ENCODE peak calls at places on chromosomes 5 and 9, in ten cellular contexts. Y is stomach, S is cardiac muscle cell, E is brain microvascular endothelial cell, V is NB4, I is tibial nerve, T is astrocyte, N is sigmoid colon, B is AG04449, L is mammary epithelial cell. W is an unnamed sample.

GRCh38 chr5:137470111-137470920 is 28.8 kb downstream of the SPOCK1 start:
- DNase-seq in N (peak), S (no peak), T (peak), L (peak), I (no peak), V (no peak), Y (no peak), E (peak), B (peak), W (peak)

GRCh38 chr9:119963258-119963797 is 594.1 kb upstream of the BRINP1 start:
- DNase-seq in B (peak), I (no peak), T (peak), V (no peak), N (no peak), Y (no peak), L (peak), S (no peak), E (peak), W (peak)

GRCh38 chr9:27865031-27865438 is 291.8 kb upstream of the C9orf72 start:
- DNase-seq in V (no peak), N (no peak), T (peak), E (peak), S (no peak), L (peak), B (no peak), I (no peak), Y (no peak), W (no peak)

GRCh38 chr9:104075801-104076753 is 18.0 kb upstream of the SMC2 start:
- DNase-seq in B (peak), I (no peak), Y (no peak), E (peak), L (peak), V (peak), N (no peak), S (no peak), T (peak), W (peak)

GRCh38 chr9:93090091-93090655 is 5.8 kb upstream of the CARD19 start:
- DNase-seq in I (no peak), V (no peak), Y (no peak), N (peak), T (no peak), B (no peak), L (no peak), E (no peak), S (no peak), W (no peak)

GRCh38 chr5:116574682-116575634 is at the start of gene SEMA6A:
- DNase-seq in S (peak), T (peak), V (peak), I (peak), Y (peak), N (peak), B (peak), E (peak), L (peak), W (peak)

GRCh38 chr5:109844148-109844547 is 154.4 kb downstream of the MAN2A1 start:
- DNase-seq in B (no peak), I (no peak), N (no peak), V (no peak), T (no peak), E (no peak), Y (no peak), L (no peak), S (no peak), W (no peak)

GRCh38 chr5:59342181-59342580 is 551.3 kb downstream of the PDE4D start:
- DNase-seq in N (no peak), I (no peak), E (peak), V (no peak), B (no peak), T (peak), S (no peak), Y (no peak), L (no peak), W (no peak)

GRCh38 chr5:131193106-131193505 is 22.4 kb downstream of the LYRM7 start:
- DNase-seq in B (no peak), N (no peak), E (peak), Y (no peak), S (peak), I (no peak), T (peak), V (no peak), L (peak), W (no peak)

GRCh38 chr5:4941957-4942830 is 197.9 kb upstream of the ADAMTS16 start:
- DNase-seq in V (peak), L (no peak), T (no peak), N (no peak), S (peak), I (no peak), Y (no peak), B (no peak), E (no peak), W (no peak)

GRCh38 chr9:4116091-4116581 is 183.7 kb downstream of the GLIS3 start:
- DNase-seq in N (no peak), Y (no peak), L (no peak), S (no peak), B (no peak), T (peak), V (no peak), E (no peak), I (no peak), W (no peak)

GRCh38 chr9:27462434-27462833 is 61.7 kb upstream of the IFNK start:
- DNase-seq in Y (no peak), S (no peak), T (no peak), B (no peak), E (no peak), I (no peak), V (no peak), L (no peak), N (no peak), W (no peak)

GRCh38 chr5:60568646-60569045 is 131.3 kb downstream of the DEPDC1B start:
- DNase-seq in L (no peak), N (no peak), V (no peak), B (no peak), T (no peak), E (no peak), I (no peak), S (no peak), Y (no peak), W (no peak)

GRCh38 chr5:961002-961710 is 47.4 kb upstream of the NKD2 start:
- DNase-seq in S (no peak), Y (no peak), T (no peak), I (no peak), E (no peak), N (no peak), B (no peak), L (no peak), V (no peak), W (no peak)

GRCh38 chr9:126915281-126915816 is 767 bp downstream of the RALGPS1 start:
- DNase-seq in N (peak), I (no peak), E (no peak), Y (peak), T (no peak), V (peak), S (peak), B (no peak), L (peak), W (no peak)

GRCh38 chr9:86512929-86513328 is 158.7 kb upstream of the TUT7 start:
- DNase-seq in E (no peak), V (no peak), L (no peak), S (no peak), Y (no peak), N (no peak), T (no peak), B (no peak), I (no peak), W (no peak)

GRCh38 chr5:136511046-136511445 is 145.7 kb upstream of the TRPC7 start:
- DNase-seq in S (no peak), V (no peak), I (no peak), T (no peak), B (no peak), L (no peak), E (no peak), N (no peak), Y (no peak), W (no peak)

GRCh38 chr5:148910686-148911361 is 84.4 kb downstream of the ADRB2 start:
- DNase-seq in S (no peak), N (no peak), I (peak), L (peak), Y (peak), V (peak), T (peak), E (peak), B (no peak), W (no peak)

GRCh38 chr5:154603978-154604679 is 126.1 kb upstream of the HAND1 start:
- DNase-seq in S (peak), E (peak), B (no peak), L (no peak), N (peak), T (peak), V (no peak), I (no peak), Y (no peak), W (no peak)

GRCh38 chr5:139755892-139756671 is 39.5 kb upstream of the PSD2 start:
- DNase-seq in B (no peak), N (no peak), E (no peak), V (no peak), L (no peak), S (no peak), T (no peak), I (no peak), Y (peak), W (no peak)

GRCh38 chr5:34762321-34762871 is 76.6 kb upstream of the TTC23L start:
- DNase-seq in N (no peak), V (no peak), L (no peak), Y (no peak), I (peak), T (peak), B (peak), S (no peak), E (no peak), W (peak)

GRCh38 chr5:64646169-64646568 is 44.1 kb upstream of the SHISAL2B start:
- DNase-seq in V (no peak), E (no peak), S (no peak), B (no peak), T (no peak), L (no peak), N (no peak), I (no peak), Y (no peak), W (no peak)

GRCh38 chr5:64653776-64654175 is 36.5 kb upstream of the SHISAL2B start:
- DNase-seq in N (no peak), L (peak), T (no peak), S (no peak), I (no peak), Y (no peak), E (no peak), V (no peak), B (no peak), W (no peak)

GRCh38 chr5:64644831-64645230 is 45.5 kb upstream of the SHISAL2B start:
- DNase-seq in E (no peak), B (no peak), S (no peak), L (no peak), V (no peak), T (no peak), Y (no peak), I (no peak), N (no peak), W (no peak)

GRCh38 chr5:64654184-64654938 is 35.9 kb upstream of the SHISAL2B start:
- DNase-seq in T (no peak), S (no peak), L (no peak), V (no peak), E (no peak), Y (no peak), N (no peak), B (no peak), I (no peak), W (no peak)

GRCh38 chr5:64649512-64649911 is 40.8 kb upstream of the SHISAL2B start:
- DNase-seq in B (no peak), V (no peak), I (no peak), N (no peak), E (no peak), L (no peak), T (no peak), S (no peak), Y (no peak), W (no peak)
- TF ChIP-seq CTCF in B (no peak), V (no peak), I (no peak), N (no peak), E (no peak), L (no peak), T (no peak), S (no peak), Y (no peak), W (no peak)

GRCh38 chr9:7782390-7783120 is 17.0 kb downstream of the DMAC1 start:
- DNase-seq in B (no peak), L (no peak), I (no peak), S (no peak), Y (no peak), V (no peak), E (no peak), T (no peak), N (no peak), W (no peak)
- H3K4me3 ChIP-seq in B (no peak), L (no peak), I (no peak), S (no peak), Y (no peak), V (no peak), E (no peak), T (no peak), N (no peak), W (no peak)

GRCh38 chr9:113992276-113992951 is 85.7 kb downstream of the AMBP start:
- DNase-seq in E (no peak), N (no peak), T (no peak), Y (peak), I (no peak), V (no peak), L (no peak), S (no peak), B (no peak), W (no peak)

GRCh38 chr9:113995963-113996362 is 82.1 kb downstream of the AMBP start:
- DNase-seq in B (no peak), N (no peak), T (no peak), V (no peak), L (no peak), Y (peak), I (no peak), E (no peak), S (no peak), W (no peak)

GRCh38 chr9:113992994-113993393 is 85.1 kb downstream of the AMBP start:
- DNase-seq in B (no peak), S (no peak), I (no peak), T (no peak), N (no peak), E (no peak), Y (no peak), L (no peak), V (peak), W (no peak)

GRCh38 chr9:113991714-113992113 is 86.4 kb downstream of the AMBP start:
- DNase-seq in T (no peak), I (no peak), E (no peak), S (no peak), Y (no peak), L (no peak), V (no peak), N (no peak), B (no peak), W (no peak)

GRCh38 chr9:113993838-113994540 is 84.1 kb downstream of the AMBP start:
- DNase-seq in S (no peak), Y (peak), E (peak), V (no peak), I (peak), T (peak), L (peak), N (peak), B (no peak), W (no peak)
- TF ChIP-seq CTCF in S (peak), Y (no peak), E (no peak), V (no peak), I (no peak), T (no peak), L (no peak), N (no peak), B (no peak), W (no peak)

GRCh38 chr5:172455511-172456061 is 1.3 kb upstream of the SH3PXD2B start:
- DNase-seq in E (peak), B (no peak), T (peak), Y (no peak), L (no peak), S (no peak), V (no peak), I (no peak), N (peak), W (no peak)

GRCh38 chr5:172454355-172455086 is at the start of gene SH3PXD2B:
- DNase-seq in I (no peak), B (no peak), E (no peak), S (peak), T (peak), N (peak), Y (peak), V (peak), L (peak), W (no peak)

GRCh38 chr5:172453986-172454354 is 355 bp downstream of the SH3PXD2B start:
- DNase-seq in N (peak), L (peak), T (no peak), B (no peak), V (no peak), S (no peak), I (no peak), Y (no peak), E (no peak), W (no peak)

GRCh38 chr5:172456076-172456800 is 1.9 kb upstream of the SH3PXD2B start:
- DNase-seq in N (peak), B (no peak), T (no peak), V (no peak), E (no peak), Y (no peak), L (no peak), I (no peak), S (no peak), W (no peak)

DNA sequence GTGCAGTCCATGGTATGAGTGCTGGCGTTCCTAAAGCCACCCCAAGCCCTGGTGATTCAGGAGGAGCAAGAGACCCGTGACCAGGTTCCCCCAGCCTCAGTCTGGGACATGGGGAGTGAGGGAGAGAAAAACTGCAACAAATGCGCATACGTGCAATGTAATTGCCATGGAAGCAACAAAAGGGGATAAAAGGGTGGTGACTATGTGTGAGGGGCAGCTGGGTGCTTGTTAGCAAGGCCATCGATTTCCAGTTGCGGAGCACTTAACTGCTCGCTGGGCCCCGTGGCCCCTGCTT is 709 bp upstream of the SH3PXD2B start:
- DNase-seq in I (no peak), Y (no peak), T (no peak), S (no peak), B (no peak), L (no peak), E (no peak), N (no peak), V (no peak), W (no peak)
- H3K4me3 ChIP-seq in I (peak), Y (peak), T (no peak), S (peak), B (peak), L (no peak), E (peak), N (peak), V (no peak), W (peak)

DNA sequence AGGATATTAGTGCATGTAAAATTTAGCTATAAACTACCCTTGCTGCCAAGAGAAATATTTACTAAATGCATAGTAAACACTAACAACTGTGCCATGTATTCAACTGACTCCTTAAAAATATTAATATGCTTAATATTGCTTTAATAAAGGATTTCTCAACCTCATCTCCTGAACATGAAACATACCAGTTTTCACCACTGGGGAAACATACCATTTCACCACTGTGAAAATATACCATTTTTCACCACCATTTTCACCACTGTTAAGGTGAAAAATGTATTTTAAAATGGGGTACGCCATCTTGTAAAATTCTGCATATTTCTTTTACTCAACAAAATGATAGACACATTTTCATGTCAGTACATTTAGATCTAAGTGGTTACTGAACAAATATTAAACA is 4.5 kb downstream of the RAB14 start:
- DNase-seq in S (no peak), I (no peak), N (no peak), V (no peak), T (no peak), Y (no peak), E (no peak), B (no peak), L (no peak), W (no peak)
- TF ChIP-seq CTCF in S (no peak), I (no peak), N (no peak), V (no peak), T (peak), Y (no peak), E (no peak), B (no peak), L (peak), W (no peak)

GRCh38 chr5:171315386-171315891 is 6.4 kb downstream of the TLX3 start:
- DNase-seq in Y (no peak), L (no peak), S (no peak), V (no peak), B (no peak), I (no peak), E (no peak), N (no peak), T (no peak), W (no peak)
- H3K4me3 ChIP-seq in Y (peak), L (no peak), S (no peak), V (no peak), B (no peak), I (no peak), E (no peak), N (peak), T (no peak), W (no peak)

DNA sequence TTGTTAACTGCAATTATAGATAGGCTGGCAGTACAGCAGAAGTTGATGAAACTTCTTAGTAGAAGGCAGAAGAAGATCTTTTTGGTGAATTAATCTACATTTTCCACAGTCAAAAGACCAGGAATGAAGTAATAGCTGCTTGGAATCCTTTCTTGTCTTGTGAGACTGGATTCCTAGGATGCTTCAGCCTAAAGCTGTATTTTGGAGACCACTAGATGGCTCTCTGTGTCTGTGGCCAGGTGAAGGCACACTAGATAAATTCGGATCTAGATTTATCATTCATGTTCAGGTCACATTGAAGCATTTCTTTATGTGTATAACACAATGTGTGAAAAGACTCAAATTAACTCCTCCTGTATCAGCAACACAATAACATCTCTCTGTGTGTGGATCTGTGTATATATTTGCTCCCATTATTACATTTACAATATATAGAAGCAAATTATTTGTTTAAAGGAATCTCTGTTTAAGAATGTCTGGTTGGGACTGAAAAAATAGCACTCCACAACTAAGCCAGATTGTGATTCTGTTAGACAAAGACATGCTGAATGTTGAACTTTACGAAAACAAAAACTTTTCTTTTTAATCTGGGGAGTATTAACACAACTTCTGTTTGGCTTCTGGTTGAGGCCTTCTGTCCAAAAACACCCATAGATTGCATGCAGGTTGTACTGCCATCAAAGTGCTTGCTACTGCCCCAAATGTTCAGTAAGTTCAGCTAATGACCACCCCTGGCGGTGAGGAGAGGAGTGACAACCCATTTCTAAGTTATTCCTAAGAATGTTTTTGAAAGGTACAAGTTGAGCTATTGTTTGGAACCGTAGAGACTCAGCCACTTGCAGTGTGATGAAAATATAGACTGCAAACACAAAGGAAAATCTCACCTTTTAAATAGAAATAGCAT is 10.6 kb downstream of the GRIN3A start:
- DNase-seq in S (peak), B (peak), I (no peak), Y (no peak), T (no peak), N (no peak), L (no peak), E (peak), V (peak), W (no peak)
- TF ChIP-seq CTCF in S (peak), B (peak), I (no peak), Y (no peak), T (peak), N (no peak), L (peak), E (peak), V (peak), W (peak)

GRCh38 chr5:82054004-82054710 is 82.3 kb downstream of the ATG10 start:
- DNase-seq in I (no peak), T (no peak), E (no peak), S (peak), B (no peak), N (no peak), V (no peak), Y (no peak), L (no peak), W (no peak)

GRCh38 chr5:82057051-82057450 is 85.2 kb downstream of the ATG10 start:
- DNase-seq in L (no peak), T (peak), E (no peak), I (no peak), Y (no peak), N (no peak), S (no peak), V (no peak), B (peak), W (no peak)

GRCh38 chr5:82058710-82059109 is 86.9 kb downstream of the ATG10 start:
- DNase-seq in L (no peak), B (peak), I (no peak), V (no peak), Y (no peak), S (no peak), N (no peak), E (peak), T (peak), W (no peak)
- H3K4me3 ChIP-seq in L (no peak), B (no peak), I (no peak), V (no peak), Y (no peak), S (no peak), N (no peak), E (no peak), T (no peak), W (no peak)

W was measured in BJ.